ENCODE peak calls at places on chromosome 6, in ten cellular contexts. P, U, R, H, M, A, K, T, I and W are unnamed samples.

GRCh38 chr6:145643760-145644159 is 91.6 kb downstream of the EPM2A start:
- DNase-seq in P (no peak), U (peak), R (no peak), H (no peak), M (no peak), A (no peak), K (no peak), T (no peak), I (no peak), W (no peak)

GRCh38 chr6:144749263-144749662 is 464.1 kb downstream of the UTRN start:
- DNase-seq in P (no peak), U (no peak), R (peak), H (no peak), M (no peak), A (no peak), K (peak), T (no peak), I (no peak), W (no peak)

GRCh38 chr6:39464067-39464466 is 141.6 kb upstream of the KCNK16 start:
- DNase-seq in P (no peak), U (no peak), R (no peak), H (no peak), M (no peak), A (no peak), K (no peak), T (no peak), I (no peak), W (no peak)

GRCh38 chr6:170182093-170182780 is 108.6 kb downstream of the DLL1 start:
- DNase-seq in P (no peak), U (no peak), R (no peak), H (no peak), M (no peak), A (no peak), K (no peak), T (no peak), I (no peak), W (no peak)

GRCh38 chr6:48624631-48625030 is 513.6 kb upstream of the PTCHD4 start:
- DNase-seq in P (no peak), U (no peak), R (no peak), H (no peak), M (no peak), A (no peak), K (no peak), T (no peak), I (no peak), W (no peak)

GRCh38 chr6:142207265-142207877 is 60.3 kb downstream of the VTA1 start:
- DNase-seq in P (peak), U (peak), R (peak), H (peak), M (peak), A (no peak), K (no peak), T (peak), I (peak), W (peak)

GRCh38 chr6:118912646-118913045 is 18.7 kb downstream of the ASF1A start:
- DNase-seq in P (no peak), U (no peak), R (peak), H (no peak), M (no peak), A (no peak), K (no peak), T (no peak), I (no peak), W (no peak)

GRCh38 chr6:154474636-154475428 is 35.7 kb downstream of the CNKSR3 start:
- DNase-seq in P (no peak), U (peak), R (no peak), H (peak), M (no peak), A (no peak), K (no peak), T (no peak), I (peak), W (peak)

GRCh38 chr6:18388942-18389341 is 1.8 kb downstream of the RNF144B start:
- DNase-seq in P (no peak), U (no peak), R (no peak), H (no peak), M (no peak), A (no peak), K (no peak), T (no peak), I (peak), W (peak)

GRCh38 chr6:108113557-108114519 is 39.3 kb upstream of the OSTM1 start:
- DNase-seq in P (no peak), U (peak), R (peak), H (peak), M (peak), A (no peak), K (peak), T (peak), I (peak), W (peak)

GRCh38 chr6:83708970-83709747 is at the start of gene SNAP91:
- DNase-seq in P (no peak), U (no peak), R (peak), H (peak), M (peak), A (no peak), K (peak), T (peak), I (no peak), W (no peak)

GRCh38 chr6:98094696-98095095 is 739.7 kb upstream of the POU3F2 start:
- DNase-seq in P (no peak), U (no peak), R (no peak), H (no peak), M (no peak), A (no peak), K (no peak), T (no peak), I (no peak), W (no peak)

GRCh38 chr6:3748208-3748701 is 3.3 kb downstream of the PXDC1 start:
- DNase-seq in P (peak), U (peak), R (peak), H (peak), M (peak), A (peak), K (no peak), T (no peak), I (peak), W (peak)

GRCh38 chr6:16999486-17000436 is 102.1 kb upstream of the STMND1 start:
- DNase-seq in P (no peak), U (no peak), R (no peak), H (no peak), M (no peak), A (no peak), K (no peak), T (no peak), I (peak), W (peak)

GRCh38 chr6:111952821-111953535 is 79.7 kb upstream of the FYN start:
- DNase-seq in P (no peak), U (no peak), R (no peak), H (no peak), M (no peak), A (no peak), K (peak), T (no peak), I (peak), W (peak)

GRCh38 chr6:30814137-30815084 is 69.9 kb upstream of the DDR1 start:
- DNase-seq in P (peak), U (peak), R (no peak), H (peak), M (no peak), A (no peak), K (no peak), T (peak), I (peak), W (peak)

GRCh38 chr6:46419576-46420002 is 71.7 kb downstream of the RCAN2 start:
- DNase-seq in P (peak), U (peak), R (peak), H (no peak), M (peak), A (no peak), K (peak), T (peak), I (peak), W (peak)

GRCh38 chr6:40302856-40303449 is 284.2 kb downstream of the LRFN2 start:
- DNase-seq in P (no peak), U (no peak), R (peak), H (no peak), M (no peak), A (no peak), K (no peak), T (no peak), I (no peak), W (no peak)

GRCh38 chr6:89690944-89691324 is 52.4 kb upstream of the LYRM2 start:
- DNase-seq in P (no peak), U (no peak), R (no peak), H (no peak), M (no peak), A (no peak), K (no peak), T (no peak), I (no peak), W (no peak)

GRCh38 chr6:7215798-7216231 is 97.2 kb downstream of the SSR1 start:
- DNase-seq in P (no peak), U (no peak), R (no peak), H (no peak), M (no peak), A (no peak), K (no peak), T (peak), I (no peak), W (no peak)

GRCh38 chr6:137740967-137741761 is 125.9 kb upstream of the TNFAIP3 start:
- DNase-seq in P (no peak), U (no peak), R (peak), H (no peak), M (peak), A (no peak), K (no peak), T (no peak), I (no peak), W (no peak)

GRCh38 chr6:152954443-152954842 is 28.4 kb downstream of the FBXO5 start:
- DNase-seq in P (no peak), U (no peak), R (peak), H (no peak), M (no peak), A (no peak), K (no peak), T (no peak), I (no peak), W (no peak)

GRCh38 chr6:50145125-50145524 is 95.4 kb upstream of the DEFB112 start:
- DNase-seq in P (no peak), U (peak), R (peak), H (no peak), M (no peak), A (no peak), K (no peak), T (no peak), I (no peak), W (no peak)

GRCh38 chr6:36594816-36595167 is 630 bp downstream of the SRSF3 start:
- DNase-seq in P (no peak), U (no peak), R (peak), H (no peak), M (no peak), A (no peak), K (no peak), T (no peak), I (no peak), W (no peak)

GRCh38 chr6:97215157-97215769 is 67.8 kb downstream of the MMS22L start:
- DNase-seq in P (no peak), U (peak), R (peak), H (peak), M (peak), A (no peak), K (no peak), T (no peak), I (peak), W (no peak)

GRCh38 chr6:33147807-33148666 is 44.2 kb downstream of the COL11A2 start:
- DNase-seq in P (no peak), U (peak), R (peak), H (no peak), M (no peak), A (no peak), K (peak), T (no peak), I (peak), W (peak)

GRCh38 chr6:137240168-137240567 is 21.0 kb upstream of the IFNGR1 start:
- DNase-seq in P (no peak), U (no peak), R (no peak), H (no peak), M (no peak), A (no peak), K (no peak), T (no peak), I (peak), W (no peak)

GRCh38 chr6:112920994-112921393 is 573.9 kb downstream of the RFPL4B start:
- DNase-seq in P (no peak), U (no peak), R (no peak), H (no peak), M (no peak), A (no peak), K (no peak), T (no peak), I (no peak), W (no peak)

GRCh38 chr6:106705156-106705555 is 75.8 kb downstream of the QRSL1 start:
- DNase-seq in P (no peak), U (no peak), R (no peak), H (no peak), M (no peak), A (no peak), K (no peak), T (no peak), I (no peak), W (no peak)

GRCh38 chr6:53702316-53702715 is 36.8 kb upstream of the KLHL31 start:
- DNase-seq in P (no peak), U (no peak), R (peak), H (no peak), M (no peak), A (no peak), K (no peak), T (no peak), I (no peak), W (no peak)

GRCh38 chr6:85977661-85978060 is 335.0 kb upstream of the SYNCRIP start:
- DNase-seq in P (no peak), U (no peak), R (no peak), H (no peak), M (no peak), A (no peak), K (no peak), T (no peak), I (no peak), W (no peak)

GRCh38 chr6:31575335-31575901 is at the start of gene TNF:
- DNase-seq in P (peak), U (no peak), R (no peak), H (no peak), M (no peak), A (no peak), K (no peak), T (peak), I (no peak), W (no peak)

GRCh38 chr6:158411998-158412397 is 99.7 kb downstream of the TULP4 start:
- DNase-seq in P (no peak), U (no peak), R (no peak), H (peak), M (no peak), A (no peak), K (no peak), T (no peak), I (no peak), W (peak)

GRCh38 chr6:108157234-108157971 is 8.4 kb upstream of the NR2E1 start:
- DNase-seq in P (no peak), U (no peak), R (peak), H (no peak), M (peak), A (no peak), K (peak), T (no peak), I (no peak), W (no peak)

GRCh38 chr6:168962886-168963285 is 290.8 kb downstream of the THBS2 start:
- DNase-seq in P (no peak), U (peak), R (no peak), H (no peak), M (no peak), A (no peak), K (no peak), T (no peak), I (no peak), W (no peak)

GRCh38 chr6:46014511-46015118 is 1.0 kb downstream of the CLIC5 start:
- DNase-seq in P (no peak), U (no peak), R (peak), H (peak), M (peak), A (no peak), K (no peak), T (no peak), I (no peak), W (no peak)

GRCh38 chr6:128520436-128521301 is at the start of gene PTPRK:
- DNase-seq in P (peak), U (peak), R (peak), H (peak), M (peak), A (peak), K (peak), T (peak), I (peak), W (peak)

GRCh38 chr6:170091639-170092579 is 199.0 kb downstream of the DLL1 start:
- DNase-seq in P (no peak), U (no peak), R (no peak), H (peak), M (peak), A (no peak), K (no peak), T (no peak), I (no peak), W (no peak)

GRCh38 chr6:40630046-40630445 is 42.9 kb upstream of the LRFN2 start:
- DNase-seq in P (no peak), U (no peak), R (no peak), H (no peak), M (no peak), A (no peak), K (no peak), T (no peak), I (no peak), W (no peak)